ENCODE peak calls at places on chromosome 15, in five cellular contexts. One of them, this sample, is unnamed.

GRCh38 chr15:101543026-101543390 is 53.5 kb upstream of the PCSK6 start:
- DNase-seq in GM20000: no peak
- DNase-seq in D341Med: no peak
- DNase-seq in CD4-positive, alpha-beta memory T cell: peak; percentile 27
- DNase-seq in stimulated activated CD4-positive, alpha-beta T cell treated with anti-CD3 and anti-CD28 coated beads, Interleukin-4, amount 100 ng/mL, for 48 hours: no peak
- DNase-seq in this sample: no peak

GRCh38 chr15:68354923-68355322 is 77.0 kb downstream of the ITGA11 start:
- DNase-seq in stimulated activated CD4-positive, alpha-beta T cell treated with anti-CD3 and anti-CD28 coated beads, Interleukin-4, amount 100 ng/mL, for 48 hours: no peak
- DNase-seq in D341Med: no peak
- DNase-seq in CD4-positive, alpha-beta memory T cell: no peak
- DNase-seq in GM20000: no peak
- DNase-seq in this sample: peak; percentile 71

GRCh38 chr15:29952245-29952644 is 130.0 kb upstream of the TJP1 start:
- DNase-seq in CD4-positive, alpha-beta memory T cell: no peak
- DNase-seq in stimulated activated CD4-positive, alpha-beta T cell treated with anti-CD3 and anti-CD28 coated beads, Interleukin-4, amount 100 ng/mL, for 48 hours: no peak
- DNase-seq in GM20000: no peak
- DNase-seq in D341Med: no peak
- DNase-seq in this sample: no peak

GRCh38 chr15:26891448-26891881 is 24.6 kb downstream of the GABRA5 start:
- DNase-seq in D341Med: peak; percentile 69
- DNase-seq in GM20000: peak; percentile 63
- DNase-seq in stimulated activated CD4-positive, alpha-beta T cell treated with anti-CD3 and anti-CD28 coated beads, Interleukin-4, amount 100 ng/mL, for 48 hours: peak; percentile 65
- DNase-seq in CD4-positive, alpha-beta memory T cell: no peak
- DNase-seq in this sample: peak; percentile 86

GRCh38 chr15:99895189-99895955 is 162.1 kb upstream of the LYSMD4 start:
- DNase-seq in D341Med: no peak
- DNase-seq in GM20000: peak; percentile 25
- DNase-seq in CD4-positive, alpha-beta memory T cell: no peak
- DNase-seq in stimulated activated CD4-positive, alpha-beta T cell treated with anti-CD3 and anti-CD28 coated beads, Interleukin-4, amount 100 ng/mL, for 48 hours: no peak
- DNase-seq in this sample: no peak

GRCh38 chr15:91879148-91879547 is 25.6 kb downstream of the SLCO3A1 start:
- DNase-seq in stimulated activated CD4-positive, alpha-beta T cell treated with anti-CD3 and anti-CD28 coated beads, Interleukin-4, amount 100 ng/mL, for 48 hours: no peak
- DNase-seq in D341Med: no peak
- DNase-seq in CD4-positive, alpha-beta memory T cell: no peak
- DNase-seq in GM20000: no peak
- DNase-seq in this sample: no peak

GRCh38 chr15:25903024-25903581 is 40.0 kb upstream of the ATP10A start:
- DNase-seq in stimulated activated CD4-positive, alpha-beta T cell treated with anti-CD3 and anti-CD28 coated beads, Interleukin-4, amount 100 ng/mL, for 48 hours: no peak
- DNase-seq in D341Med: no peak
- DNase-seq in GM20000: no peak
- DNase-seq in CD4-positive, alpha-beta memory T cell: no peak
- DNase-seq in this sample: no peak

GRCh38 chr15:93428807-93429351 is 339.9 kb upstream of the RGMA start:
- DNase-seq in CD4-positive, alpha-beta memory T cell: no peak
- DNase-seq in D341Med: no peak
- DNase-seq in GM20000: no peak
- DNase-seq in stimulated activated CD4-positive, alpha-beta T cell treated with anti-CD3 and anti-CD28 coated beads, Interleukin-4, amount 100 ng/mL, for 48 hours: no peak
- DNase-seq in this sample: no peak

GRCh38 chr15:53520867-53521525 is 238.5 kb downstream of the WDR72 start:
- DNase-seq in stimulated activated CD4-positive, alpha-beta T cell treated with anti-CD3 and anti-CD28 coated beads, Interleukin-4, amount 100 ng/mL, for 48 hours: no peak
- DNase-seq in CD4-positive, alpha-beta memory T cell: no peak
- DNase-seq in GM20000: no peak
- DNase-seq in D341Med: no peak
- DNase-seq in this sample: no peak

GRCh38 chr15:19944261-19944888 is 597.2 kb downstream of the GOLGA6L6 start:
- DNase-seq in stimulated activated CD4-positive, alpha-beta T cell treated with anti-CD3 and anti-CD28 coated beads, Interleukin-4, amount 100 ng/mL, for 48 hours: no peak
- DNase-seq in GM20000: no peak
- DNase-seq in D341Med: no peak
- DNase-seq in CD4-positive, alpha-beta memory T cell: no peak
- DNase-seq in this sample: no peak

GRCh38 chr15:96327155-96327741 is 3.3 kb upstream of the NR2F2 start:
- DNase-seq in GM20000: peak; percentile 59
- DNase-seq in D341Med: no peak
- DNase-seq in CD4-positive, alpha-beta memory T cell: no peak
- DNase-seq in stimulated activated CD4-positive, alpha-beta T cell treated with anti-CD3 and anti-CD28 coated beads, Interleukin-4, amount 100 ng/mL, for 48 hours: no peak
- DNase-seq in this sample: peak; percentile 53

GRCh38 chr15:68227806-68228142 is 1.8 kb downstream of the CLN6 start:
- DNase-seq in D341Med: peak; percentile 31
- DNase-seq in GM20000: peak; percentile 19
- DNase-seq in CD4-positive, alpha-beta memory T cell: no peak
- DNase-seq in stimulated activated CD4-positive, alpha-beta T cell treated with anti-CD3 and anti-CD28 coated beads, Interleukin-4, amount 100 ng/mL, for 48 hours: no peak
- DNase-seq in this sample: no peak

GRCh38 chr15:56017920-56018319 is 24.5 kb upstream of the NEDD4 start:
- DNase-seq in D341Med: no peak
- DNase-seq in CD4-positive, alpha-beta memory T cell: no peak
- DNase-seq in stimulated activated CD4-positive, alpha-beta T cell treated with anti-CD3 and anti-CD28 coated beads, Interleukin-4, amount 100 ng/mL, for 48 hours: no peak
- DNase-seq in GM20000: no peak
- DNase-seq in this sample: no peak

GRCh38 chr15:75694241-75695182 is 18.1 kb downstream of the CSPG4 start:
- DNase-seq in D341Med: peak; percentile 91
- DNase-seq in CD4-positive, alpha-beta memory T cell: no peak
- DNase-seq in GM20000: peak; percentile 25
- DNase-seq in stimulated activated CD4-positive, alpha-beta T cell treated with anti-CD3 and anti-CD28 coated beads, Interleukin-4, amount 100 ng/mL, for 48 hours: peak; percentile 18
- DNase-seq in this sample: peak; percentile 70

GRCh38 chr15:52428297-52428696 is 100.4 kb downstream of the MYO5A start:
- DNase-seq in D341Med: no peak
- DNase-seq in GM20000: no peak
- DNase-seq in stimulated activated CD4-positive, alpha-beta T cell treated with anti-CD3 and anti-CD28 coated beads, Interleukin-4, amount 100 ng/mL, for 48 hours: no peak
- DNase-seq in CD4-positive, alpha-beta memory T cell: no peak
- DNase-seq in this sample: no peak

GRCh38 chr15:79680721-79681120 is 216.1 kb downstream of the MTHFS start:
- DNase-seq in GM20000: peak; percentile 54
- DNase-seq in stimulated activated CD4-positive, alpha-beta T cell treated with anti-CD3 and anti-CD28 coated beads, Interleukin-4, amount 100 ng/mL, for 48 hours: no peak
- DNase-seq in D341Med: no peak
- DNase-seq in CD4-positive, alpha-beta memory T cell: no peak
- DNase-seq in this sample: no peak

GRCh38 chr15:98721166-98721565 is 72.8 kb downstream of the IGF1R start:
- DNase-seq in stimulated activated CD4-positive, alpha-beta T cell treated with anti-CD3 and anti-CD28 coated beads, Interleukin-4, amount 100 ng/mL, for 48 hours: no peak
- DNase-seq in GM20000: no peak
- DNase-seq in D341Med: no peak
- DNase-seq in CD4-positive, alpha-beta memory T cell: no peak
- DNase-seq in this sample: no peak

GRCh38 chr15:89457086-89457485 is 39.3 kb downstream of the RHCG start:
- DNase-seq in GM20000: no peak
- DNase-seq in D341Med: peak; percentile 70
- DNase-seq in CD4-positive, alpha-beta memory T cell: no peak
- DNase-seq in stimulated activated CD4-positive, alpha-beta T cell treated with anti-CD3 and anti-CD28 coated beads, Interleukin-4, amount 100 ng/mL, for 48 hours: no peak
- DNase-seq in this sample: no peak

GRCh38 chr15:82530606-82531379 is 9.5 kb downstream of the RPS17 start:
- DNase-seq in CD4-positive, alpha-beta memory T cell: peak; percentile 78
- DNase-seq in GM20000: peak; percentile 71
- DNase-seq in D341Med: peak; percentile 77
- DNase-seq in stimulated activated CD4-positive, alpha-beta T cell treated with anti-CD3 and anti-CD28 coated beads, Interleukin-4, amount 100 ng/mL, for 48 hours: peak; percentile 53
- DNase-seq in this sample: peak; percentile 59

GRCh38 chr15:98776607-98777281 is 128.4 kb downstream of the IGF1R start:
- DNase-seq in CD4-positive, alpha-beta memory T cell: no peak
- DNase-seq in GM20000: peak; percentile 38
- DNase-seq in D341Med: no peak
- DNase-seq in stimulated activated CD4-positive, alpha-beta T cell treated with anti-CD3 and anti-CD28 coated beads, Interleukin-4, amount 100 ng/mL, for 48 hours: peak; percentile 9
- DNase-seq in this sample: peak; percentile 35

GRCh38 chr15:79035111-79035601 is 55.4 kb downstream of the RASGRF1 start:
- DNase-seq in CD4-positive, alpha-beta memory T cell: no peak
- DNase-seq in GM20000: peak; percentile 26
- DNase-seq in D341Med: no peak
- DNase-seq in stimulated activated CD4-positive, alpha-beta T cell treated with anti-CD3 and anti-CD28 coated beads, Interleukin-4, amount 100 ng/mL, for 48 hours: no peak
- DNase-seq in this sample: no peak

GRCh38 chr15:42681119-42681518 is 55.8 kb downstream of the CDAN1 start:
- DNase-seq in GM20000: no peak
- DNase-seq in CD4-positive, alpha-beta memory T cell: no peak
- DNase-seq in stimulated activated CD4-positive, alpha-beta T cell treated with anti-CD3 and anti-CD28 coated beads, Interleukin-4, amount 100 ng/mL, for 48 hours: no peak
- DNase-seq in D341Med: no peak
- DNase-seq in this sample: no peak

GRCh38 chr15:36579792-36580431 is 486 bp downstream of the CDIN1 start:
- DNase-seq in GM20000: no peak
- DNase-seq in CD4-positive, alpha-beta memory T cell: peak; percentile 40
- DNase-seq in stimulated activated CD4-positive, alpha-beta T cell treated with anti-CD3 and anti-CD28 coated beads, Interleukin-4, amount 100 ng/mL, for 48 hours: peak; percentile 20
- DNase-seq in D341Med: no peak
- DNase-seq in this sample: no peak

GRCh38 chr15:73388256-73388781 is 19.6 kb upstream of the HCN4 start:
- DNase-seq in stimulated activated CD4-positive, alpha-beta T cell treated with anti-CD3 and anti-CD28 coated beads, Interleukin-4, amount 100 ng/mL, for 48 hours: no peak
- DNase-seq in D341Med: peak; percentile 16
- DNase-seq in CD4-positive, alpha-beta memory T cell: no peak
- DNase-seq in GM20000: no peak
- DNase-seq in this sample: peak; percentile 30

GRCh38 chr15:36373549-36373948 is 205.9 kb upstream of the CDIN1 start:
- DNase-seq in D341Med: no peak
- DNase-seq in GM20000: no peak
- DNase-seq in stimulated activated CD4-positive, alpha-beta T cell treated with anti-CD3 and anti-CD28 coated beads, Interleukin-4, amount 100 ng/mL, for 48 hours: no peak
- DNase-seq in CD4-positive, alpha-beta memory T cell: no peak
- DNase-seq in this sample: no peak

GRCh38 chr15:88498991-88499390 is 31.5 kb downstream of the MRPS11 start:
- DNase-seq in stimulated activated CD4-positive, alpha-beta T cell treated with anti-CD3 and anti-CD28 coated beads, Interleukin-4, amount 100 ng/mL, for 48 hours: no peak
- DNase-seq in GM20000: no peak
- DNase-seq in D341Med: peak; percentile 62
- DNase-seq in CD4-positive, alpha-beta memory T cell: no peak
- DNase-seq in this sample: peak; percentile 33

GRCh38 chr15:61327019-61327631 is 98.0 kb upstream of the RORA start:
- DNase-seq in GM20000: peak; percentile 19
- DNase-seq in stimulated activated CD4-positive, alpha-beta T cell treated with anti-CD3 and anti-CD28 coated beads, Interleukin-4, amount 100 ng/mL, for 48 hours: no peak
- DNase-seq in CD4-positive, alpha-beta memory T cell: no peak
- DNase-seq in D341Med: no peak
- DNase-seq in this sample: no peak

GRCh38 chr15:33955945-33956344 is 12.4 kb upstream of the CHRM5 start:
- DNase-seq in D341Med: no peak
- DNase-seq in GM20000: no peak
- DNase-seq in stimulated activated CD4-positive, alpha-beta T cell treated with anti-CD3 and anti-CD28 coated beads, Interleukin-4, amount 100 ng/mL, for 48 hours: no peak
- DNase-seq in CD4-positive, alpha-beta memory T cell: no peak
- DNase-seq in this sample: no peak

GRCh38 chr15:75631935-75632334 is 6.4 kb upstream of the SNUPN start:
- DNase-seq in CD4-positive, alpha-beta memory T cell: no peak
- DNase-seq in D341Med: no peak
- DNase-seq in GM20000: no peak
- DNase-seq in stimulated activated CD4-positive, alpha-beta T cell treated with anti-CD3 and anti-CD28 coated beads, Interleukin-4, amount 100 ng/mL, for 48 hours: no peak
- DNase-seq in this sample: no peak

GRCh38 chr15:69474846-69475455 is 22.3 kb downstream of the RPLP1 start:
- DNase-seq in GM20000: no peak
- DNase-seq in CD4-positive, alpha-beta memory T cell: no peak
- DNase-seq in stimulated activated CD4-positive, alpha-beta T cell treated with anti-CD3 and anti-CD28 coated beads, Interleukin-4, amount 100 ng/mL, for 48 hours: no peak
- DNase-seq in D341Med: no peak
- DNase-seq in this sample: no peak

GRCh38 chr15:39188314-39188713 is 392.6 kb upstream of the THBS1 start:
- DNase-seq in stimulated activated CD4-positive, alpha-beta T cell treated with anti-CD3 and anti-CD28 coated beads, Interleukin-4, amount 100 ng/mL, for 48 hours: no peak
- DNase-seq in D341Med: no peak
- DNase-seq in GM20000: no peak
- DNase-seq in CD4-positive, alpha-beta memory T cell: no peak
- DNase-seq in this sample: no peak

GRCh38 chr15:89448825-89449224 is 47.6 kb downstream of the RHCG start:
- DNase-seq in D341Med: no peak
- DNase-seq in GM20000: no peak
- DNase-seq in stimulated activated CD4-positive, alpha-beta T cell treated with anti-CD3 and anti-CD28 coated beads, Interleukin-4, amount 100 ng/mL, for 48 hours: no peak
- DNase-seq in CD4-positive, alpha-beta memory T cell: no peak
- DNase-seq in this sample: peak; percentile 25

GRCh38 chr15:81296673-81297072 is 27.3 kb downstream of the STARD5 start:
- DNase-seq in CD4-positive, alpha-beta memory T cell: peak; percentile 89
- DNase-seq in GM20000: peak; percentile 55
- DNase-seq in D341Med: no peak
- DNase-seq in stimulated activated CD4-positive, alpha-beta T cell treated with anti-CD3 and anti-CD28 coated beads, Interleukin-4, amount 100 ng/mL, for 48 hours: no peak
- DNase-seq in this sample: no peak

GRCh38 chr15:59039225-59039624 is 51.8 kb downstream of the RNF111 start:
- DNase-seq in CD4-positive, alpha-beta memory T cell: no peak
- DNase-seq in GM20000: no peak
- DNase-seq in stimulated activated CD4-positive, alpha-beta T cell treated with anti-CD3 and anti-CD28 coated beads, Interleukin-4, amount 100 ng/mL, for 48 hours: no peak
- DNase-seq in D341Med: no peak
- DNase-seq in this sample: no peak

GRCh38 chr15:69888406-69888805 is 209.3 kb downstream of the TLE3 start:
- DNase-seq in stimulated activated CD4-positive, alpha-beta T cell treated with anti-CD3 and anti-CD28 coated beads, Interleukin-4, amount 100 ng/mL, for 48 hours: no peak
- DNase-seq in CD4-positive, alpha-beta memory T cell: no peak
- DNase-seq in GM20000: no peak
- DNase-seq in D341Med: no peak
- DNase-seq in this sample: no peak

This sample was measured in cardiac muscle cell.